ENCODE peak calls at places on chromosomes 1 and 21, in four cellular contexts. F is RWPE1, O is AG04450, B is endodermal cell. J is an unnamed sample.

GRCh38 chr1:90964444-90965035 is 57.3 kb downstream of the ZNF644 start:
- DNase-seq in F (no peak), O (no peak), B (no peak), J (no peak)

GRCh38 chr1:212004888-212005287 is 30.5 kb downstream of the INTS7 start:
- DNase-seq in F (no peak), O (no peak), B (no peak), J (no peak)

GRCh38 chr1:101071470-101071886 is 45.9 kb upstream of the DPH5 start:
- DNase-seq in F (no peak), O (no peak), B (no peak), J (no peak)

GRCh38 chr1:47437518-47438320 is at the start of gene FOXD2:
- DNase-seq in F (peak), O (peak), B (peak), J (no peak)

GRCh38 chr21:43717967-43718871 is 710 bp upstream of the PDXK start:
- DNase-seq in F (no peak), O (no peak), B (no peak), J (no peak)

GRCh38 chr1:89844236-89844807 is 23.5 kb downstream of the LRRC8D start:
- DNase-seq in F (peak), O (no peak), B (no peak), J (no peak)

GRCh38 chr1:88327391-88328267 is 356.4 kb upstream of the PKN2 start:
- DNase-seq in F (peak), O (peak), B (no peak), J (peak)

GRCh38 chr1:6757719-6758435 is 27.4 kb upstream of the CAMTA1 start:
- DNase-seq in F (no peak), O (no peak), B (no peak), J (no peak)

GRCh38 chr1:221827307-221827642 is 85.4 kb upstream of the DUSP10 start:
- DNase-seq in F (no peak), O (no peak), B (no peak), J (no peak)

GRCh38 chr1:244450597-244451538 is 841 bp downstream of the ADSS2 start:
- DNase-seq in F (peak), O (peak), B (peak), J (no peak)

GRCh38 chr1:171160611-171161354 is 24.3 kb upstream of the FMO2 start:
- DNase-seq in F (no peak), O (no peak), B (peak), J (no peak)
- H3K27ac ChIP-seq in F (no peak), O (no peak), B (no peak), J (peak)

DNA sequence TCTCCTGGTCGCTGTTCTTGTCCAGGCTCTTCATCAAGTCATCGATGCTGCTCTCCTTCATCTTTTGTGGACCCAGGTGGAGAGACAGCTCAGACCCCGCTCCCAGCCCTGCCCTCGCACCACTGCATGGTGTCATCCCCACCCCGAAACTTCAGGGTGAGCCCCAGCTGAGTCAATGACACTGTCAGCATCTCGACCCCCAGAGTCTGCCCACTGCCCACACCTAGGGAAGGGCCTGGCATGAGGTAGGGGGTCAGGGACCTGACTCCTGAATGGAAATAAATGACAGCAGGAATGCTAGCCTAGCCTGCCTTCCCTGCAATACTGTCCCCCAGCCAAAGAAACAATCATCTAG is 1.6 kb upstream of the S100A6 start:
- DNase-seq in F (no peak), O (no peak), B (no peak), J (no peak)
- H3K27ac ChIP-seq in F (peak), O (no peak), B (no peak), J (peak)

GRCh38 chr1:14782741-14783591 is 184.5 kb downstream of the KAZN start:
- DNase-seq in F (no peak), O (no peak), B (peak), J (no peak)
- H3K27ac ChIP-seq in F (no peak), O (no peak), B (no peak), J (no peak)

DNA sequence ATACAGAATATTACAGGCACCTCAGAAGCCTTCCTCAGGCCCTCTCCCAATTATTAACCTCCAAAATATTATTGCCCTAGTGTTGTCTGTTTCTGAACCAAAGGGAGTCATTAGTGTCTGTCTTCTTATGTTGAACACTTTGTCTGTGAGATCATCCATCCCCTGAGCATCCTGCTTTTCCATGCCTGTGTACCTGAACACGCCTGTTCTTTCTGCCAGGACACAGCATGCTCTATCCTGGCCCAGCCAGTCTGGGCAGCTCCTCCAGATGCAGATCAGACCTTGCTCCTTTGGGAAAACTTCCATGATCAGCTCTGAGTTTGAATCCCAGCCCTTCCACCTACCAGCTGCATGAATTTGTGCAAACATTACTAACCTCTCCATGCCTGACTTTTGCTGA is 11.0 kb upstream of the CDC42 start:
- DNase-seq in F (no peak), O (no peak), B (no peak), J (no peak)
- H3K27ac ChIP-seq in F (peak), O (no peak), B (no peak), J (peak)

DNA sequence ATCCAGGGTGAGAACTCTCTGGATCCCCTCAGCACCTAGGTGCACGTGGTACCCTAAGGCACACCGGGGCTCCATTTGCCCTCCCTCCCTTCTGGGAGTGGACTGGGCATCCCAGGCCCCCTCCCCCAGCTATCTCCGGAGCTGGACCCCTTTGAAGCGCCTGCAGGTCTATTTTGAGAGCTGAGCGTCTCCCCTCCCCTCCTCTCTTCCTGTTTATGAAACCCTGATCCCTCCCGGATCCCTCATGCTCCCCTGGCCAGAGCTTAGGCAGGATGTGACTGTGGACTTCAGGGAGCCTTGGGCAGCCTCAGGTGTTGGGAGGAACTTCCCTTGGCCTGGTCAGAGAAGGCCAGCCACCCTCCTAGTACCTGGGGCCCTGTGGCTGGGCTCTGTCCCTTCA is 10.2 kb downstream of the RPS6KA1 start:
- DNase-seq in F (no peak), O (no peak), B (no peak), J (no peak)
- H3K27ac ChIP-seq in F (peak), O (no peak), B (no peak), J (no peak)

DNA sequence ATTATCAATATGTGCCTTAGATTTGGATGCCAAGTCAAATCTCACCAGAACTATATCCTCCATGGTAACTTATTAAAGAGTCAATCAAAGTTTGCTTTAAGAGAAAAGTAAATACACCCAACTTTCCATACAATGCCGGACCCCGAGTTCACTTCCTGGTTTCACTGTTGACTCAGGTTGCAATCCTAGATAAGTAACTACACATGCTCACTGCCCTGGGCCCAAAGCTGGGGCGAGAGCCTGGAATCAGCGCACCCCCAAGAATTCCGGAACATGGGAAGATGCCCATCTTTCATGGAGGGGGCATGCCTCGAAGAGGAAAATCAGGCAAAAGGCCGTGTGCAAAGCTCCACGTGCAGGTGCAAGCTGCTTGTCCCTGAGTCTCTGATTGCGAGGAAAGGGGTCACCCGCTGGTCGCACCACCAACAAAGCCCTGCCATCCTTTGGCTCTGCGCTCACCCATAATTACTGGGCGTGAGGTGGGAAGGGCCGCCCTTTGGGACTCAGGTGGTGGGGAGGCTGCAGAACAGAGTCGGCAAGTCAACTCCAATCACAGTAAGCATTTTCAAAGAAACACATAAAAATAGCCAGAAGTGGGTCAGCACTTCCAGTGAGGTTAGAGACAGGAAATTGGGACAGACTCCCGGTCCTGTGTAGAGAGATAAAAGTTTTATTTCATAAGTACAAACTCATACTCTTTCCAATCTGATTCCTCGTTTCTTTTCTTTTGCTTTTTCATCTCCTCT is 167.7 kb downstream of the TOMM20 start:
- DNase-seq in F (no peak), O (no peak), B (no peak), J (peak)
- H3K27ac ChIP-seq in F (no peak), O (peak), B (no peak), J (peak)

GRCh38 chr1:223833948-223834347 is 11.8 kb downstream of the TP53BP2 start:
- DNase-seq in F (no peak), O (no peak), B (no peak), J (no peak)

GRCh38 chr1:223829678-223830077 is 16.1 kb downstream of the TP53BP2 start:
- DNase-seq in F (no peak), O (no peak), B (no peak), J (no peak)

GRCh38 chr1:223831755-223832636 is 13.8 kb downstream of the TP53BP2 start:
- DNase-seq in F (peak), O (no peak), B (no peak), J (no peak)

GRCh38 chr1:223834660-223835263 is 11.0 kb downstream of the TP53BP2 start:
- DNase-seq in F (no peak), O (peak), B (no peak), J (no peak)

DNA sequence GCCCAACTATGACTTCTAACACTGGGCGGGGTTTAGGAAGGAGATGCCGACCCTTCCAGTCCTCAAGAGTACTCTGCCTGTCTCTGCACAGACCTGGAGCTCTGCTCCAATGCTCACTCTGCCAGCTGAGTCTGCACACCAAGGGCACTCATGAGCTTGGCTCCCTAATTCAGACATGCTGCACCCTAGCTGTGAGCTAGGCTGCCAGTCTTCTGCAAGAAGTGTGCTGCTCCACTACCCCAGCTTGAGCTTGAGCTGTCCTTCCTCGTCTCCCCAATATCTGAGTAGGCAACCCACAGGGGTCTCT is 13.2 kb downstream of the TP53BP2 start:
- DNase-seq in F (no peak), O (no peak), B (peak), J (no peak)
- H3K27ac ChIP-seq in F (peak), O (peak), B (no peak), J (peak)

GRCh38 chr1:84853743-84854721 is 39.0 kb downstream of the LPAR3 start:
- DNase-seq in F (peak), O (no peak), B (no peak), J (peak)
- H3K27ac ChIP-seq in F (peak), O (peak), B (no peak), J (peak)

GRCh38 chr1:243257189-243257588 is 1.3 kb downstream of the SDCCAG8 start:
- DNase-seq in F (no peak), O (no peak), B (no peak), J (no peak)
- H3K27ac ChIP-seq in F (no peak), O (no peak), B (no peak), J (peak)

J was measured in epithelial cell of prostate.